ENCODE peak calls at places on chromosome 2, in ten cellular contexts. N is spleen, Z is sigmoid colon, C is GM12891, O is K562, L is transverse colon, B is HepG2, P is stomach, U is prostate gland, H is HCT116. D is an unnamed sample.

GRCh38 chr2:164661349-164661748 is 40.1 kb upstream of the GRB14 start:
- DNase-seq in L (no peak), H (no peak), C (no peak), U (no peak), N (no peak), P (no peak), B (no peak), Z (no peak), O (no peak), D (no peak)

GRCh38 chr2:22124003-22124402 is 1000.2 kb downstream of the TDRD15 start:
- DNase-seq in B (peak), U (no peak), N (no peak), O (no peak), H (no peak), P (no peak), Z (no peak), C (no peak), L (no peak), D (no peak)

GRCh38 chr2:55010149-55010591 is 40.1 kb downstream of the RTN4 start:
- DNase-seq in Z (peak), P (peak), L (peak), H (no peak), C (peak), U (peak), B (no peak), N (peak), O (peak), D (no peak)

GRCh38 chr2:102391530-102391929 is 31.4 kb upstream of the IL18RAP start:
- DNase-seq in L (no peak), O (peak), P (no peak), C (no peak), N (no peak), U (no peak), B (no peak), Z (no peak), H (no peak), D (no peak)

GRCh38 chr2:194203898-194204297 is 1453.1 kb upstream of the SLC39A10 start:
- DNase-seq in H (peak), B (no peak), L (no peak), C (no peak), P (no peak), O (no peak), N (no peak), Z (no peak), U (no peak), D (no peak)

GRCh38 chr2:225584821-225585220 is 185.3 kb downstream of the NYAP2 start:
- DNase-seq in Z (no peak), N (no peak), C (no peak), B (no peak), U (no peak), L (no peak), H (peak), P (no peak), O (no peak), D (no peak)

GRCh38 chr2:43609304-43609883 is 13.6 kb upstream of the THADA start:
- DNase-seq in O (peak), H (peak), N (no peak), Z (no peak), C (no peak), U (peak), B (peak), L (peak), P (no peak), D (peak)

GRCh38 chr2:48312126-48312525 is 217.8 kb upstream of the STON1 start:
- DNase-seq in C (no peak), H (no peak), P (no peak), U (no peak), O (no peak), L (no peak), N (no peak), B (peak), Z (no peak), D (no peak)

GRCh38 chr2:10339647-10340592 is 37.2 kb downstream of the HPCAL1 start:
- DNase-seq in L (no peak), U (no peak), O (no peak), P (no peak), B (no peak), Z (no peak), N (peak), H (no peak), C (no peak), D (no peak)

GRCh38 chr2:71570951-71571460 is 117.6 kb downstream of the DYSF start:
- DNase-seq in Z (no peak), C (no peak), U (no peak), L (no peak), H (no peak), B (no peak), P (no peak), O (no peak), N (no peak), D (no peak)

GRCh38 chr2:58133395-58133794 is 86.8 kb downstream of the VRK2 start:
- DNase-seq in N (no peak), L (no peak), P (no peak), B (no peak), U (no peak), C (no peak), H (no peak), O (no peak), Z (no peak), D (no peak)

GRCh38 chr2:197307933-197308521 is 2.6 kb downstream of the ANKRD44 start:
- DNase-seq in U (no peak), O (no peak), B (no peak), H (no peak), N (no peak), P (no peak), L (peak), C (no peak), Z (no peak), D (no peak)

GRCh38 chr2:228762565-228762964 is 508.5 kb downstream of the PID1 start:
- DNase-seq in B (no peak), L (no peak), H (no peak), Z (no peak), U (no peak), C (no peak), O (no peak), N (no peak), P (no peak), D (no peak)

GRCh38 chr2:42493885-42494433 is at the start of gene KCNG3:
- DNase-seq in B (peak), N (peak), P (peak), C (peak), O (peak), U (peak), L (peak), H (no peak), Z (peak), D (no peak)

GRCh38 chr2:28407976-28408690 is 15.5 kb downstream of the FOSL2 start:
- DNase-seq in H (no peak), L (no peak), B (peak), P (no peak), U (no peak), O (no peak), Z (peak), C (no peak), N (no peak), D (no peak)

GRCh38 chr2:111632661-111633060 is 251.3 kb downstream of the ANAPC1 start:
- DNase-seq in C (no peak), B (no peak), U (no peak), O (no peak), H (no peak), N (no peak), L (no peak), Z (no peak), P (no peak), D (no peak)

GRCh38 chr2:7825591-7826312 is 856.1 kb upstream of the ID2 start:
- DNase-seq in H (no peak), B (peak), Z (no peak), O (no peak), L (no peak), N (no peak), P (no peak), C (no peak), U (peak), D (no peak)

DNA sequence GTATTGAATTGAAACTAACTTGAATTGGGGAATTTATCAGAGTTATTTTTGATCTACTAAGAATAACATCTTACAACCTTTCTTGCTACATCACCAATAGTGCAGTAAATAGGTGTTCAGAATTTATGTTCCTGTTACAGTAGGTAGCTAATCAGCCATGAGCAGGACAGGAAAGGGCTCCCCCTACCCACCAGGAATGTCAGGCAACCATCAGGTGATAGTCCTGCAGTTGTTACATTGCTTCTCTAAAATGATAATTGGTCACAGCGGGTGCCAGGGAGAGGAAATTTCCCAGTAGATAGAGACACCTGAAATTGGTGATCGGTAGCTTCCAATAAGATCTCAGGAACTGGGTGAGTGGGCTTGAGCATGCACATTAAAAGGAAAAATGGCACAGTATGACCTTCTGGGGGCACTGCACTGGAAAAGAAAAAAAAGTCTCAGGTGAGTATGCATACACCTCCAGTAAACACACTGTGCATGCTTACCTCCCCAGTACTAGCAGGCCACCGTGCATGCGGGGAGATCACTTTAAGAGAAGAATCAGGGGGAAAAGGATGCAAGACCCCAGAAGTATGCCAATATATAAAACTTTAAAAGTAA is 1092.0 kb upstream of the LRRTM1 start:
- DNase-seq in N (no peak), B (no peak), Z (no peak), O (no peak), P (no peak), L (no peak), U (no peak), C (no peak), H (no peak), D (no peak)
- TF ChIP-seq POLR2AphosphoS5 in N (no peak), B (no peak), Z (no peak), O (no peak), P (no peak), L (no peak), U (no peak), C (no peak), H (no peak), D (no peak)

GRCh38 chr2:217988014-217988839 is 14.6 kb downstream of the TNS1 start:
- DNase-seq in B (peak), U (peak), O (peak), C (peak), N (peak), P (peak), Z (peak), H (peak), L (peak), D (no peak)
- TF ChIP-seq POLR2AphosphoS5 in B (no peak), U (peak), O (no peak), C (no peak), N (no peak), P (no peak), Z (peak), H (peak), L (peak), D (no peak)

DNA sequence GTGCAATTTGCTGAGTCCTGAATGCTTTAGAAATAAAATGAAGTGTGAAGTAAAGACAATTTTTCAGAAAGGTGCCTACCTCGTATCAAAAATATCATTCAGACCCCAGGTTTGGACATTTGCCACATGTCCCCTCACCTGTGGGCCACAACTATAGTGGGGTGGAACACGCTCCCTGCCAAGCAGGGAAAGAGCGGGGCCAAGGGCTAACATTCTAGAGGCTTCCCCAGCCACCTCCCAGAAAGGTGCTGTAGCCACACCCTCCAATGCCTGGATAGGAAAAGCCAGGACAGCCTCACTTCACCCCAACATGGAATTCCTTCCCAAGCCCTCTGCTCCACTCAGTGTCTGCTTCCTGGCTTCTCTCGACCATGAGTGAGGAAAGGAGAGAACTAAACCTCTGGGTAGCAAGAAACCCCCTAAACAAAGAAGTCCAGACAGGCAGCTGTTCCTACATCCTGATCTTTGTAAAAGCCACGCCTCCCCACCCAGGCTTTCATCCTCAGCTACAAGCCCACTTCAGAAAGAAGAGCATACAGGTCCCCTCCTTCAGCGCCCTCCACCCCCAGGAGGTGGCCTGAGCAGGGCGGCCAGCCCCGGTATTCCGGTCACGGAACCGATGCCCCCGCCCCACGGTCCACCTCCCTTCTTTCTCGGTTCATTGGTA is 2.1 kb downstream of the COL6A3 start:
- DNase-seq in U (no peak), B (no peak), Z (peak), C (no peak), L (no peak), P (no peak), H (no peak), O (no peak), N (no peak), D (no peak)
- TF ChIP-seq POLR2AphosphoS5 in U (no peak), B (no peak), Z (peak), C (no peak), L (no peak), P (peak), H (no peak), O (no peak), N (peak), D (no peak)

DNA sequence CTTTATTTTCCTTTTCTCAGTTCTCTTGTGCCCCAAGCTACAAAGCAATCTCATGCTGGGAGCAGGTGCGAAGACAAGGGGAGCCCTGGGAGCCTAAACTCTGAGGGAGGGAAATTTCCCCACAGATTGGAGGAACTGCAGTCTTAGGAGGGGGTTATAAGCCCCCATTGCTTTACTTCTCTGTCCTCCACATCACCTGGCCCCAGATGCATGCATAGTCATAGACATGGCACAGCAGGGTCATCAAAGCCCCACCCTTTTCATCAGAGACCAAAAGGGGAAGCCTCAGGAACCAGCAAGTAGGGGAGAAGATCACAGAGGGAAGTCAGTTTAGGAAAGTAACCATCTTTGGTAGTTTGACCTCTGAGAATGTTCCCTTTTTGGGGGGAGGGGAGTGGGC is 33.7 kb downstream of the LANCL1 start:
- DNase-seq in N (no peak), H (no peak), L (no peak), B (no peak), Z (no peak), P (no peak), C (no peak), O (no peak), U (no peak), D (no peak)
- TF ChIP-seq POLR2AphosphoS5 in N (no peak), H (no peak), L (no peak), B (no peak), Z (no peak), P (no peak), C (no peak), O (no peak), U (no peak), D (no peak)